ENCODE peak calls at places on chromosome 13, in four cellular contexts. R, E, X and P are unnamed samples.

GRCh38 chr13:114248011-114248410 is 13.3 kb downstream of the CDC16 start:
- DNase-seq in R (no peak), E (no peak), X (no peak), P (no peak)

GRCh38 chr13:87147076-87147475 is 524.1 kb upstream of the SLITRK5 start:
- DNase-seq in R (no peak), E (no peak), X (no peak), P (no peak)

GRCh38 chr13:80685942-80686341 is 345.0 kb upstream of the SPRY2 start:
- DNase-seq in R (no peak), E (no peak), X (no peak), P (no peak)

GRCh38 chr13:30715357-30715756 is 20.0 kb upstream of the ALOX5AP start:
- DNase-seq in R (no peak), E (no peak), X (no peak), P (no peak)

GRCh38 chr13:95176611-95177259 is 124.5 kb downstream of the ABCC4 start:
- DNase-seq in R (no peak), E (no peak), X (no peak), P (no peak)

GRCh38 chr13:111186305-111186930 is 71.3 kb downstream of the ARHGEF7 start:
- DNase-seq in R (no peak), E (no peak), X (no peak), P (no peak)

GRCh38 chr13:35472308-35473008 is 4.0 kb downstream of the MAB21L1 start:
- DNase-seq in R (no peak), E (no peak), X (no peak), P (peak; percentile 52)

GRCh38 chr13:35484384-35484783 is 7.9 kb upstream of the MAB21L1 start:
- DNase-seq in R (no peak), E (no peak), X (no peak), P (no peak)

GRCh38 chr13:84430015-84430414 is 547.7 kb upstream of the SLITRK1 start:
- DNase-seq in R (no peak), E (no peak), X (no peak), P (no peak)

GRCh38 chr13:101767096-101767495 is 314.6 kb downstream of the ITGBL1 start:
- DNase-seq in R (no peak), E (no peak), X (no peak), P (no peak)

GRCh38 chr13:45447050-45447661 is 17.6 kb upstream of the COG3 start:
- DNase-seq in R (no peak), E (no peak), X (no peak), P (no peak)

GRCh38 chr13:110106726-110107125 is 200.2 kb downstream of the COL4A1 start:
- DNase-seq in R (no peak), E (no peak), X (no peak), P (no peak)

GRCh38 chr13:27044837-27045570 is 126.6 kb downstream of the USP12 start:
- DNase-seq in R (no peak), E (no peak), X (no peak), P (no peak)

GRCh38 chr13:111531505-111531904 is 211.1 kb downstream of the TEX29 start:
- DNase-seq in R (no peak), E (no peak), X (no peak), P (no peak)

GRCh38 chr13:48234652-48235099 is 1.7 kb downstream of the ITM2B start:
- DNase-seq in R (no peak), E (no peak), X (no peak), P (no peak)

GRCh38 chr13:44219808-44220544 is 153.6 kb upstream of the SERP2 start:
- DNase-seq in R (no peak), E (no peak), X (no peak), P (no peak)

GRCh38 chr13:48625396-48626076 is 28.2 kb upstream of the CYSLTR2 start:
- DNase-seq in R (no peak), E (no peak), X (no peak), P (no peak)

GRCh38 chr13:94548382-94549240 is 47.3 kb downstream of the TGDS start:
- DNase-seq in R (peak; percentile 50), E (no peak), X (peak; percentile 73), P (peak; percentile 49)

GRCh38 chr13:43159007-43159406 is 135.6 kb downstream of the DNAJC15 start:
- DNase-seq in R (no peak), E (no peak), X (no peak), P (no peak)

GRCh38 chr13:111901301-111901905 is 165.5 kb upstream of the SOX1 start:
- DNase-seq in R (no peak), E (no peak), X (peak; percentile 7), P (no peak)

GRCh38 chr13:36674337-36675212 is 755 bp downstream of the SERTM1 start:
- DNase-seq in R (no peak), E (no peak), X (peak; percentile 14), P (peak; percentile 6)

GRCh38 chr13:98155475-98156111 is 12.7 kb downstream of the FARP1 start:
- DNase-seq in R (no peak), E (no peak), X (no peak), P (no peak)

GRCh38 chr13:44052843-44053607 is 173.3 kb downstream of the LACC1 start:
- DNase-seq in R (no peak), E (no peak), X (peak; percentile 29), P (no peak)

GRCh38 chr13:68708336-68708908 is 1399.2 kb upstream of the ATXN8OS start:
- DNase-seq in R (no peak), E (peak; percentile 56), X (no peak), P (no peak)

GRCh38 chr13:28429685-28430290 is 65.1 kb downstream of the FLT1 start:
- DNase-seq in R (peak; percentile 76), E (no peak), X (peak; percentile 47), P (no peak)

GRCh38 chr13:94249512-94249911 is 230.0 kb downstream of the DCT start:
- DNase-seq in R (no peak), E (no peak), X (no peak), P (no peak)

GRCh38 chr13:109840201-109840892 is 54.0 kb upstream of the IRS2 start:
- DNase-seq in R (no peak), E (no peak), X (no peak), P (no peak)

GRCh38 chr13:82976499-82976898 is 905.8 kb downstream of the SLITRK1 start:
- DNase-seq in R (no peak), E (no peak), X (no peak), P (no peak)

GRCh38 chr13:32475403-32475802 is 47.5 kb upstream of the N4BP2L1 start:
- DNase-seq in R (no peak), E (no peak), X (no peak), P (no peak)

GRCh38 chr13:40585911-40586471 is 80.5 kb downstream of the FOXO1 start:
- DNase-seq in R (no peak), E (no peak), X (no peak), P (no peak)

GRCh38 chr13:43054803-43055802 is 31.7 kb downstream of the DNAJC15 start:
- DNase-seq in R (no peak), E (no peak), X (peak; percentile 50), P (no peak)

GRCh38 chr13:99694251-99694650 is 193.0 kb downstream of the TM9SF2 start:
- DNase-seq in R (no peak), E (no peak), X (no peak), P (no peak)
- TF ChIP-seq TEAD4 in R (no peak), E (no peak), X (no peak), P (no peak)

DNA sequence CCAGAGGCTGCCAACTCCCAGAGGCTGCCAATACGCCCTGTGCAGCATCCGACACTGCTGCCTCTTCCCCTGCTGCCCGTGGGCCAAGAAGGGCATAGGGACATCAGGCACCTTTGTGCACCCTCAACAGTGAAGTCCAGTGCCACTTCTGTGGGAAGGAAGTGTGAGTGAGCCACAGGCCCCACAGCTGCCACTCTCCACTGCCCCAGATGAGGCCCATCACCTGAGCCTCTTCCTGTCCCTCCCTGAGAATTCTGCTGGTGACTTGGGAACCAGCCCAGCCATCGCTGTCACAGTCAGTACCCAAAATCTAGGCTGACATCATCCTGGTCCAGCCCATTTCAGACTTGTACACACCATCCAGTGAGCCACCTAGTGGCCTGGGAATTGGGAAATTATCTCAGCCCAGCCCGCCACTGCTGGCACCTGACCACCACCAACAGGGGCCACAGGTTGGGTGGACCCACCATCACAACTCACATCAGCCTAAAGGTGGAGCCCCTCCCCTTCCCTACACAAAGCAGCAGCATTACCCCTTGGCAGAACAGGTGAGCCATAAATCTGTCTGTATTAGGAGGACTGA is 733.9 kb upstream of the KLHL1 start:
- DNase-seq in R (no peak), E (no peak), X (no peak), P (no peak)
- TF ChIP-seq TEAD4 in R (no peak), E (no peak), X (no peak), P (no peak)

GRCh38 chr13:77521194-77521593 is 14.3 kb upstream of the SCEL start:
- DNase-seq in R (no peak), E (no peak), X (no peak), P (no peak)

GRCh38 chr13:77523386-77523785 is 12.1 kb upstream of the SCEL start:
- DNase-seq in R (no peak), E (no peak), X (no peak), P (no peak)

GRCh38 chr13:77522444-77522843 is 13.1 kb upstream of the SCEL start:
- DNase-seq in R (no peak), E (no peak), X (no peak), P (no peak)

GRCh38 chr13:77519808-77520207 is 15.7 kb upstream of the SCEL start:
- DNase-seq in R (no peak), E (no peak), X (no peak), P (no peak)

DNA sequence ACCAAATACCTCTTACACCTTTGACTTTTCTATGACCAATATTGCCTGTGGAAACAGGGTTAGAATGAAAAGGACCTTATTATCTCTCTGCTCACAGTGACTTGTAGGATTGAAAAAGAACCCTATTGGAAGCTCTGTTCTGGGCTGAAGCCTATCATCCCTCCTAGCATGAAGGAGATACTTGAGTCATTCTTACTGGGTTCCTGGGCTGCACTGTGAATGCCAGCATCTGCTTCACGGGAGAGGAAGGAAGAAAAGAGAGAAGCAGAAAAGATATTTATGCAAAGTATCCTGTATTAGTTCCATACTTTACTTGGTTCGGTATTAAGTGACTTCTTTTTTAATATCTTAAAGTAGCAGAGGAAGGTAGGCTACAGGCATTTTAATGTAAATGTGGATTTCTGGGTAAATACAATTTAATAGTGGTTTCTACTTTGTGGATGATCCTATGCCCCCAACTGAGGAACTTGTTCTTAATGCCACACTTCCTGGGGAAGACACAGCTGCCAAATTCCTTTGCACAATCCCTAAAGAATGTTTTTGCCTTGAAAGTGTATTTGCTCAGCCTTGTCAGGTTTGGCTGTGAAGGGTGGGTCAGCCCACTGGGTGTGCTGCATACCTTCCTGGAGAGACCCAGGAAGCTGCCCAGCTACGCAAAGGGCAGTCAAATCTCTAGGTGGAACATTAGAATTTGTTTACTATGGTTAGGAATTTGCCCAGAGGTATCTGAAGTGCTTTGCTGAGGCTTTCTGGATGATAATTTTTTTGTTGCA is 13.7 kb upstream of the SCEL start:
- DNase-seq in R (peak; percentile 17), E (no peak), X (peak; percentile 33), P (no peak)
- TF ChIP-seq TEAD4 in R (peak; percentile 55), E (no peak), X (no peak), P (no peak)

GRCh38 chr13:105918842-105919741 is 616.4 kb downstream of the EFNB2 start:
- DNase-seq in R (no peak), E (no peak), X (no peak), P (peak; percentile 71)
- TF ChIP-seq TEAD4 in R (no peak), E (no peak), X (no peak), P (no peak)